ENCODE peak calls at places on chromosomes 3 and 15, in eight cellular contexts. I, G, T, L, W, X, M and K are unnamed samples.

GRCh38 chr3:108159128-108159527 is 63.1 kb downstream of the IFT57 start:
- DNase-seq in L (no peak), W (no peak), G (no peak), I (no peak), M (no peak), T (no peak), X (peak), K (peak)

GRCh38 chr3:109336272-109336957 is 931 bp downstream of the DPPA4 start:
- DNase-seq in W (peak), M (no peak), G (no peak), L (no peak), T (peak), X (no peak), I (no peak), K (peak)

GRCh38 chr3:73389104-73389809 is 235.5 kb downstream of the PDZRN3 start:
- DNase-seq in W (no peak), T (no peak), G (no peak), M (no peak), I (no peak), X (no peak), L (no peak), K (no peak)

GRCh38 chr3:19717736-19718135 is 216.3 kb downstream of the EFHB start:
- DNase-seq in W (no peak), G (no peak), X (no peak), I (no peak), L (no peak), T (no peak), M (no peak), K (no peak)

GRCh38 chr3:18438586-18438985 is 13.4 kb upstream of the SATB1 start:
- DNase-seq in T (no peak), G (no peak), I (no peak), L (no peak), M (no peak), W (no peak), X (no peak), K (no peak)

GRCh38 chr15:99432271-99433025 is 133.3 kb upstream of the MEF2A start:
- DNase-seq in G (peak), W (no peak), T (no peak), I (no peak), X (no peak), L (no peak), M (no peak), K (no peak)

GRCh38 chr3:136604961-136605360 is 147.2 kb downstream of the STAG1 start:
- DNase-seq in L (no peak), T (no peak), W (no peak), X (no peak), I (peak), G (no peak), M (no peak), K (no peak)

GRCh38 chr3:37694236-37694635 is 167.4 kb upstream of the CTDSPL start:
- DNase-seq in L (no peak), I (peak), T (no peak), G (peak), W (no peak), X (no peak), M (no peak), K (no peak)

GRCh38 chr3:17577795-17578520 is 164.5 kb downstream of the TBC1D5 start:
- DNase-seq in X (peak), L (no peak), W (no peak), M (peak), G (no peak), I (peak), T (no peak), K (no peak)

GRCh38 chr15:63188937-63189871 is at the start of gene RAB8B:
- DNase-seq in X (peak), W (peak), I (peak), M (peak), L (peak), T (peak), G (peak), K (peak)

GRCh38 chr3:14256561-14257342 is 78.1 kb downstream of the LSM3 start:
- DNase-seq in X (peak), T (no peak), W (peak), I (peak), M (no peak), L (no peak), G (peak), K (no peak)

GRCh38 chr15:66145242-66146182 is 108.0 kb downstream of the MEGF11 start:
- DNase-seq in T (no peak), X (no peak), G (no peak), I (no peak), L (no peak), M (no peak), W (no peak), K (no peak)

GRCh38 chr3:178930116-178930515 is 141.5 kb downstream of the ZMAT3 start:
- DNase-seq in L (no peak), T (no peak), W (no peak), X (no peak), I (no peak), M (no peak), G (no peak), K (no peak)

GRCh38 chr3:9047465-9048346 is 84.4 kb upstream of the RAD18 start:
- DNase-seq in T (no peak), W (no peak), G (no peak), X (no peak), L (no peak), I (no peak), M (no peak), K (no peak)

GRCh38 chr15:62722237-62722636 is 320.3 kb upstream of the TPM1 start:
- DNase-seq in X (no peak), T (no peak), L (no peak), G (no peak), W (no peak), M (no peak), I (no peak), K (no peak)

GRCh38 chr3:189041482-189042090 is 130.2 kb upstream of the TPRG1 start:
- DNase-seq in M (peak), X (peak), I (peak), G (no peak), W (peak), L (peak), T (peak), K (peak)

GRCh38 chr15:85667491-85668424 is 127.0 kb downstream of the KLHL25 start:
- DNase-seq in W (peak), I (peak), T (no peak), M (peak), L (peak), G (no peak), X (peak), K (peak)

GRCh38 chr3:162764672-162765071 is 1268.1 kb downstream of the OTOL1 start:
- DNase-seq in W (no peak), T (no peak), I (no peak), M (peak), G (no peak), L (no peak), X (no peak), K (no peak)

DNA sequence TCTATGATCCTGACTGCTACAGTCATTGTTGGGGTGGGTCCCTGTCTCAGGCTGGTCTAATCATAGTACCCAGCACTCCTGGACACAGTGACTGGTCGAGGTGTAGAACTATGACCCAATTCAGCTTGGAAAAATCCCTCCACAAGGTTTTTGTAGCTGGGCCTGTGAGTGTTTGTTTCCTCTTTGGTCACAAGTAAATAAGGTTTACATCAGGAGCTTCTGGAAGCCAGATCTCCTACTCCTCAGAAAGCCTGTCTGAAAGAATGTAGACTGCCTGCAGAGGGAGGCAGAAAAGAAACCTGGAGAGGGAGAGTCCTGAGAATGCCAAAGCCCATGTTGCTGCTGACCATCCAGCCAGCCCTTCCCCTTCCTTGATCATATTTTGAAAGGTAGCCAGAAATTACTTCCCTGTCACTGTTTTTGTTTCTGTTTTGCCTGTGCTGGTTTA is 123.2 kb downstream of the RAP2B start:
- DNase-seq in G (no peak), I (peak), L (no peak), X (peak), M (no peak), W (no peak), T (no peak), K (peak)
- TF ChIP-seq CTCF in G (no peak), I (no peak), L (no peak), X (peak), M (no peak), W (no peak), T (no peak), K (no peak)

GRCh38 chr15:23648920-23649515 is 1.4 kb upstream of the MAGEL2 start:
- DNase-seq in M (peak), G (no peak), W (peak), T (peak), X (no peak), I (no peak), L (no peak), K (peak)
- TF ChIP-seq CTCF in M (peak), G (peak), W (peak), T (peak), X (peak), I (peak), L (peak), K (peak)

DNA sequence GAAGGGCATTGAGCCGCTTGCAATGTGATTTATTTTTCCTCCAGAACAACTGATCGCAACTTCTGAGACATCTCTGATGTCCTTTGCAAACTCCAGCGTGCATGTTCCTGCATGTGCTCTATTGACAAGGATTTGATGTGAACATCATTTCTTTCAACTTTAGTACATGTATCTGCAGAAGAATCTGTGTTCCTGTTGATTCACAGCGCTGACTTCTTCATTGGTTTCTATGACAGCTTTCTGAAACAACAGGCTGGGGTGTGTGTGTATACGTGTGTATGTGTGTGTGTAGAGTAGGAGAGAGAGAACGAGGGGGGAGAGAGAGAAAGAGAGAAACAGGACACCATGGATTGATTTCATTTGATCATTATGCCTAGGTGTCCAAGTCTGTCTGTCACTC is 56.7 kb upstream of the CMTM8 start:
- DNase-seq in M (no peak), G (no peak), W (no peak), X (no peak), T (no peak), I (peak), L (no peak), K (no peak)
- TF ChIP-seq CTCF in M (no peak), G (no peak), W (no peak), X (no peak), T (no peak), I (no peak), L (no peak), K (no peak)

GRCh38 chr3:52299247-52299657 is 11.6 kb downstream of the GLYCTK start:
- DNase-seq in X (no peak), M (no peak), T (no peak), W (no peak), G (no peak), L (no peak), I (no peak), K (no peak)

GRCh38 chr3:52301042-52301441 is 13.4 kb downstream of the GLYCTK start:
- DNase-seq in L (no peak), X (no peak), G (no peak), I (no peak), M (no peak), W (no peak), T (no peak), K (no peak)

GRCh38 chr3:52297242-52298146 is 9.9 kb downstream of the GLYCTK start:
- DNase-seq in M (no peak), W (no peak), L (no peak), I (no peak), G (no peak), T (no peak), X (no peak), K (no peak)

GRCh38 chr3:52298147-52299098 is 10.8 kb downstream of the GLYCTK start:
- DNase-seq in T (no peak), G (no peak), X (no peak), M (no peak), W (peak), L (no peak), I (no peak), K (no peak)

GRCh38 chr3:52299815-52300611 is 12.4 kb downstream of the GLYCTK start:
- DNase-seq in I (peak), G (no peak), L (peak), W (peak), T (peak), M (peak), X (peak), K (peak)
- TF ChIP-seq CTCF in I (peak), G (no peak), L (no peak), W (no peak), T (no peak), M (no peak), X (peak), K (no peak)

GRCh38 chr15:45200001-45200798 is 12.4 kb upstream of the SHF start:
- DNase-seq in X (peak), M (peak), L (peak), T (peak), G (peak), W (peak), I (peak), K (peak)

GRCh38 chr15:45197512-45197911 is 9.7 kb upstream of the SHF start:
- DNase-seq in I (peak), X (no peak), G (no peak), W (no peak), M (no peak), T (no peak), L (no peak), K (no peak)

GRCh38 chr15:45199136-45199810 is 11.5 kb upstream of the SHF start:
- DNase-seq in L (no peak), W (peak), I (peak), M (peak), G (no peak), X (peak), T (no peak), K (peak)

GRCh38 chr15:45200799-45201556 is 13.2 kb upstream of the SHF start:
- DNase-seq in M (peak), W (peak), L (no peak), T (peak), G (peak), X (peak), I (peak), K (peak)

DNA sequence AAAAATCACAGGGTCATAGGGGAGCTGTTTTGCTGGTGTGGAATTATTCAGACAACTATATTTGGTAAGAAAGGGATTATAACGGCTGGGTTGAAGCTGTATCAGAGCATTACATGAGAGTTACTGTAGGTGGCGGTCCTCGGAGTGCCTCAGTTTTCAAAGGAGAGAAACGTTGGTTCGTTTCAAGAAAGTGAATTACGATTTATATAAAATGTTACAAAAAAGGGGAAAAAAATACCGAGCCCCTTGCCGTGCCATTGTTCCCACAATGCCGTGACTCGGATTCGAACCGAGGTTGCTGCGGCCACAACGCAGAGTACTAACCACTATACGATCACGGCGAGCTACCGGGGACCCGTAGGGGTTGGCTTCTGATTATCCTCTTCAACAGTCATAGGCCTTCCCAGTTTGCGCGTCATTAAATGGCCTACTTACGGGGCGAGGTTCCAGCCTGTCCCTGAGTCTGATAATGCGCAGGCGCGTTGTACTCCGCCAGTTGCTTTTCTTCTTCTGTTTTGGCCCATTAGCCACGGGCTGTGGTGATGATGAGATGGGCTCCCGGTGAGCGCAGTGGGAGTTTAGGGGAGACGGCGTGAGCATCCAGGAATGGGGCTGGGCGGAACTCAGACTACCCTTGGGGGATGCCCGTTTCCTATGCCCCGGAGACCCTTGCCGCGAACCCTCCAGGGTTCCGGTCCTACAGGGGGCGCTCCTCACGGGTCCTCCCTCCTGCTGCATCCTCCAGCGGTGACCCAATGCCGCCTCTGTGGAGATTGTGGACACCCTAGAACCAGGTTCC is 10.8 kb upstream of the SHF start:
- DNase-seq in T (peak), X (peak), L (peak), I (peak), W (peak), G (peak), M (peak), K (peak)
- TF ChIP-seq CTCF in T (peak), X (peak), L (peak), I (peak), W (peak), G (peak), M (peak), K (peak)

GRCh38 chr3:46374755-46375154 is 4.0 kb downstream of the CCR5 start:
- DNase-seq in L (no peak), G (no peak), X (no peak), T (no peak), W (no peak), M (no peak), I (no peak), K (no peak)

GRCh38 chr3:46375214-46375613 is 4.5 kb downstream of the CCR5 start:
- DNase-seq in M (no peak), L (no peak), G (no peak), I (no peak), T (no peak), W (no peak), X (no peak), K (no peak)

GRCh38 chr3:46371802-46372340 is 1.1 kb downstream of the CCR5 start:
- DNase-seq in I (no peak), M (no peak), G (no peak), T (no peak), X (no peak), L (no peak), W (no peak), K (no peak)

GRCh38 chr3:46370784-46371183 is at the start of gene CCR5:
- DNase-seq in X (no peak), I (no peak), T (no peak), G (no peak), L (no peak), W (no peak), M (no peak), K (no peak)

DNA sequence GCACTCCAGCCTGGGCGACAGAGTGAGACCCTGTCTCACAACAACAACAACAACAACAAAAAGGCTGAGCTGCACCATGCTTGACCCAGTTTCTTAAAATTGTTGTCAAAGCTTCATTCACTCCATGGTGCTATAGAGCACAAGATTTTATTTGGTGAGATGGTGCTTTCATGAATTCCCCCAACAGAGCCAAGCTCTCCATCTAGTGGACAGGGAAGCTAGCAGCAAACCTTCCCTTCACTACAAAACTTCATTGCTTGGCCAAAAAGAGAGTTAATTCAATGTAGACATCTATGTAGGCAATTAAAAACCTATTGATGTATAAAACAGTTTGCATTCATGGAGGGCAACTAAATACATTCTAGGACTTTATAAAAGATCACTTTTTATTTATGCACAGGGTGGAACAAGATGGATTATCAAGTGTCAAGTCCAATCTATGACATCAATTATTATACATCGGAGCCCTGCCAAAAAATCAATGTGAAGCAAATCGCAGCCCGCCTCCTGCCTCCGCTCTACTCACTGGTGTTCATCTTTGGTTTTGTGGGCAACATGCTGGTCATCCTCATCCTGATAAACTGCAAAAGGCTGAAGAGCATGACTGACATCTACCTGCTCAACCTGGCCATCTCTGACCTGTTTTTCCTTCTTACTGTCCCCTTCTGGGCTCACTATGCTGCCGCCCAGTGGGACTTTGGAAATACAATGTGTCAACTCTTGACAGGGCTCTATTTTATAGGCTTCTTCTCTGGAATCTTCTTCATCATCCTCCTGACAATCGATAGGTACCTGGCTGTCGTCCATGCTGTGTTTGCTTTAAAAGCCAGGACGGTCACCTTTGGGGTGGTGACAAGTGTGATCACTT is 2.0 kb downstream of the CCR5 start:
- DNase-seq in M (no peak), G (no peak), T (no peak), L (peak), W (no peak), X (peak), I (peak), K (peak)
- TF ChIP-seq CTCF in M (peak), G (no peak), T (no peak), L (peak), W (no peak), X (peak), I (peak), K (peak)

GRCh38 chr3:169619793-169620192 is 43.7 kb downstream of the MECOM start:
- DNase-seq in X (no peak), M (no peak), L (no peak), W (no peak), I (no peak), T (no peak), G (no peak), K (no peak)
- TF ChIP-seq CTCF in X (no peak), M (no peak), L (no peak), W (no peak), I (no peak), T (no peak), G (no peak), K (no peak)

DNA sequence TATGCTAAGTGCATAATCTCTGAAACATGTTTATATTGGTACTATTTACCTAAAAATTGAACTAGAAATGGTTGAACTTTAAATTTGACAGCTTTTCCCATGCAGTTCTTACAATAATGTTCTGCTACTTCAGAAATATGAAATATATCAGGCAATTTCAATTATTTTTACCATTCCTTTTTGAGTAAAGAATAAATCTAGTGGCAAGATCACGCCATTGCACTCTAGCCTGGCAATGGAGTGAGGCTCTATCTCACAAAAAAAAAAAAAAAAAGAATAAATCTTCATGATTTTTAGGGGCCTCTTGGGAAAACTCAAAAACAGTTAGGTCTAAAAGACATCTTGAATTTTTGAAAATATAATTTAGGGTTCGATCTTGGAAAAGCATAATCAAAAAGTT is 10.6 kb upstream of the DNAAF4 start:
- DNase-seq in G (no peak), M (no peak), W (no peak), I (no peak), L (no peak), X (no peak), T (no peak), K (no peak)
- TF ChIP-seq CTCF in G (no peak), M (peak), W (no peak), I (no peak), L (no peak), X (peak), T (peak), K (peak)

GRCh38 chr15:37824717-37825382 is 109.6 kb upstream of the TMCO5A start:
- DNase-seq in X (peak), M (peak), G (no peak), W (no peak), T (no peak), I (peak), L (peak), K (peak)
- TF ChIP-seq CTCF in X (peak), M (no peak), G (no peak), W (no peak), T (no peak), I (peak), L (no peak), K (peak)